ENCODE peak calls at places on chromosomes 5 and 9, in nine cellular contexts. One of them, this sample, is unnamed.

GRCh38 chr5:135391869-135392255 is 7.2 kb downstream of the MACROH2A1 start:
- DNase-seq in HTR-8/SVneo: no peak
- DNase-seq in brain microvascular endothelial cell: no peak
- DNase-seq in stimulated activated CD8-positive, alpha-beta memory T cell treated with anti-CD3 and anti-CD28 coated beads, Interleukin-12 subunit alpha, Interleukin-12 subunit beta, amount 100 ng/mL, for 1 hour: no peak
- DNase-seq in pulmonary artery endothelial cell: no peak
- DNase-seq in pons: no peak
- DNase-seq in dorsolateral prefrontal cortex: no peak
- DNase-seq in stromal cell of bone marrow: no peak
- DNase-seq in COR-L47: no peak
- DNase-seq in this sample: no peak

GRCh38 chr5:150460781-150461180 is 11.2 kb upstream of the RPS14 start:
- DNase-seq in HTR-8/SVneo: no peak
- DNase-seq in brain microvascular endothelial cell: no peak
- DNase-seq in stimulated activated CD8-positive, alpha-beta memory T cell treated with anti-CD3 and anti-CD28 coated beads, Interleukin-12 subunit alpha, Interleukin-12 subunit beta, amount 100 ng/mL, for 1 hour: no peak
- DNase-seq in pulmonary artery endothelial cell: no peak
- DNase-seq in pons: no peak
- DNase-seq in dorsolateral prefrontal cortex: no peak
- DNase-seq in stromal cell of bone marrow: no peak
- DNase-seq in COR-L47: no peak
- DNase-seq in this sample: no peak

GRCh38 chr5:115898656-115899055 is 56.9 kb downstream of the AP3S1 start:
- DNase-seq in HTR-8/SVneo: no peak
- DNase-seq in brain microvascular endothelial cell: no peak
- DNase-seq in stimulated activated CD8-positive, alpha-beta memory T cell treated with anti-CD3 and anti-CD28 coated beads, Interleukin-12 subunit alpha, Interleukin-12 subunit beta, amount 100 ng/mL, for 1 hour: no peak
- DNase-seq in pulmonary artery endothelial cell: no peak
- DNase-seq in pons: no peak
- DNase-seq in dorsolateral prefrontal cortex: no peak
- DNase-seq in stromal cell of bone marrow: no peak
- DNase-seq in COR-L47: no peak
- DNase-seq in this sample: no peak

GRCh38 chr5:122471752-122472061 is 159.7 kb downstream of the SNCAIP start:
- DNase-seq in HTR-8/SVneo: no peak
- DNase-seq in brain microvascular endothelial cell: no peak
- DNase-seq in stimulated activated CD8-positive, alpha-beta memory T cell treated with anti-CD3 and anti-CD28 coated beads, Interleukin-12 subunit alpha, Interleukin-12 subunit beta, amount 100 ng/mL, for 1 hour: no peak
- DNase-seq in pulmonary artery endothelial cell: no peak
- DNase-seq in pons: no peak
- DNase-seq in dorsolateral prefrontal cortex: no peak
- DNase-seq in stromal cell of bone marrow: no peak
- DNase-seq in COR-L47: no peak
- DNase-seq in this sample: no peak

GRCh38 chr9:124291801-124292396 is 34.1 kb downstream of the NEK6 start:
- DNase-seq in HTR-8/SVneo: no peak
- DNase-seq in brain microvascular endothelial cell: no peak
- DNase-seq in stimulated activated CD8-positive, alpha-beta memory T cell treated with anti-CD3 and anti-CD28 coated beads, Interleukin-12 subunit alpha, Interleukin-12 subunit beta, amount 100 ng/mL, for 1 hour: peak; percentile 11
- DNase-seq in pulmonary artery endothelial cell: no peak
- DNase-seq in pons: peak; percentile 43
- DNase-seq in dorsolateral prefrontal cortex: no peak
- DNase-seq in stromal cell of bone marrow: no peak
- DNase-seq in COR-L47: no peak
- DNase-seq in this sample: no peak

GRCh38 chr5:157196045-157196444 is 15.4 kb downstream of the ITK start:
- DNase-seq in HTR-8/SVneo: no peak
- DNase-seq in brain microvascular endothelial cell: no peak
- DNase-seq in stimulated activated CD8-positive, alpha-beta memory T cell treated with anti-CD3 and anti-CD28 coated beads, Interleukin-12 subunit alpha, Interleukin-12 subunit beta, amount 100 ng/mL, for 1 hour: no peak
- DNase-seq in pulmonary artery endothelial cell: no peak
- DNase-seq in pons: no peak
- DNase-seq in dorsolateral prefrontal cortex: no peak
- DNase-seq in stromal cell of bone marrow: no peak
- DNase-seq in COR-L47: no peak
- DNase-seq in this sample: no peak

GRCh38 chr9:35070823-35071813 is 1.3 kb downstream of the VCP start:
- DNase-seq in HTR-8/SVneo: no peak
- DNase-seq in brain microvascular endothelial cell: peak; percentile 9
- DNase-seq in stimulated activated CD8-positive, alpha-beta memory T cell treated with anti-CD3 and anti-CD28 coated beads, Interleukin-12 subunit alpha, Interleukin-12 subunit beta, amount 100 ng/mL, for 1 hour: no peak
- DNase-seq in pulmonary artery endothelial cell: no peak
- DNase-seq in pons: no peak
- DNase-seq in dorsolateral prefrontal cortex: no peak
- DNase-seq in stromal cell of bone marrow: no peak
- DNase-seq in COR-L47: no peak
- DNase-seq in this sample: no peak

GRCh38 chr5:142239394-142240159 is 85.2 kb downstream of the SPRY4 start:
- DNase-seq in HTR-8/SVneo: no peak
- DNase-seq in brain microvascular endothelial cell: no peak
- DNase-seq in stimulated activated CD8-positive, alpha-beta memory T cell treated with anti-CD3 and anti-CD28 coated beads, Interleukin-12 subunit alpha, Interleukin-12 subunit beta, amount 100 ng/mL, for 1 hour: no peak
- DNase-seq in pulmonary artery endothelial cell: no peak
- DNase-seq in pons: no peak
- DNase-seq in dorsolateral prefrontal cortex: no peak
- DNase-seq in stromal cell of bone marrow: no peak
- DNase-seq in COR-L47: no peak
- DNase-seq in this sample: no peak

GRCh38 chr5:127298623-127299022 is 8.0 kb downstream of the MEGF10 start:
- DNase-seq in HTR-8/SVneo: no peak
- DNase-seq in brain microvascular endothelial cell: no peak
- DNase-seq in stimulated activated CD8-positive, alpha-beta memory T cell treated with anti-CD3 and anti-CD28 coated beads, Interleukin-12 subunit alpha, Interleukin-12 subunit beta, amount 100 ng/mL, for 1 hour: no peak
- DNase-seq in pulmonary artery endothelial cell: no peak
- DNase-seq in pons: peak; percentile 98
- DNase-seq in dorsolateral prefrontal cortex: peak; percentile 68
- DNase-seq in stromal cell of bone marrow: no peak
- DNase-seq in COR-L47: no peak
- DNase-seq in this sample: no peak

GRCh38 chr5:84438456-84438855 is 53.8 kb upstream of the EDIL3 start:
- DNase-seq in HTR-8/SVneo: no peak
- DNase-seq in brain microvascular endothelial cell: peak; percentile 30
- DNase-seq in stimulated activated CD8-positive, alpha-beta memory T cell treated with anti-CD3 and anti-CD28 coated beads, Interleukin-12 subunit alpha, Interleukin-12 subunit beta, amount 100 ng/mL, for 1 hour: no peak
- DNase-seq in pulmonary artery endothelial cell: no peak
- DNase-seq in pons: no peak
- DNase-seq in dorsolateral prefrontal cortex: no peak
- DNase-seq in stromal cell of bone marrow: peak; percentile 34
- DNase-seq in COR-L47: no peak
- DNase-seq in this sample: no peak

GRCh38 chr5:67494186-67494842 is 297.7 kb upstream of the CD180 start:
- DNase-seq in HTR-8/SVneo: no peak
- DNase-seq in brain microvascular endothelial cell: no peak
- DNase-seq in stimulated activated CD8-positive, alpha-beta memory T cell treated with anti-CD3 and anti-CD28 coated beads, Interleukin-12 subunit alpha, Interleukin-12 subunit beta, amount 100 ng/mL, for 1 hour: no peak
- DNase-seq in pulmonary artery endothelial cell: no peak
- DNase-seq in pons: peak; percentile 65
- DNase-seq in dorsolateral prefrontal cortex: no peak
- DNase-seq in stromal cell of bone marrow: no peak
- DNase-seq in COR-L47: no peak
- DNase-seq in this sample: no peak